ENCODE peak calls at places on chromosomes 12 and 14, in four cellular contexts. B is HepG2, F is A549, G is K562. A is an unnamed sample.

GRCh38 chr12:47870175-47870781 is 34.5 kb downstream of the VDR start:
- DNase-seq in B (peak), F (peak), G (peak), A (peak)

GRCh38 chr12:123270380-123271181 is 1.1 kb downstream of the CDK2AP1 start:
- DNase-seq in B (peak), G (no peak), F (no peak), A (no peak)

GRCh38 chr12:106586535-106586802 is 3.7 kb downstream of the RFX4 start:
- DNase-seq in F (no peak), B (no peak), G (no peak), A (peak)

GRCh38 chr12:4943067-4943937 is 33.6 kb downstream of the KCNA1 start:
- DNase-seq in B (no peak), F (no peak), G (no peak), A (no peak)

GRCh38 chr12:113097716-113098427 is 37.7 kb downstream of the RASAL1 start:
- DNase-seq in G (peak), B (no peak), F (no peak), A (peak)

GRCh38 chr14:91395998-91396660 is 21.5 kb downstream of the CCDC88C start:
- DNase-seq in B (no peak), F (no peak), G (no peak), A (no peak)

GRCh38 chr12:72828662-72829324 is 556.6 kb downstream of the TRHDE start:
- DNase-seq in G (no peak), F (no peak), B (no peak), A (no peak)

GRCh38 chr12:131112016-131112415 is 158.3 kb downstream of the ADGRD1 start:
- DNase-seq in F (peak), B (no peak), G (no peak), A (no peak)

GRCh38 chr14:55780156-55780946 is 200.3 kb downstream of the KTN1 start:
- DNase-seq in F (peak), G (no peak), B (no peak), A (no peak)

GRCh38 chr12:49014547-49014946 is 4.0 kb downstream of the PRKAG1 start:
- DNase-seq in G (no peak), F (peak), B (no peak), A (no peak)

GRCh38 chr12:131682511-131682895 is 28.4 kb upstream of the SFSWAP start:
- DNase-seq in F (no peak), G (no peak), B (no peak), A (no peak)

GRCh38 chr12:124400124-124400523 is 105.2 kb downstream of the RFLNA start:
- DNase-seq in B (no peak), F (no peak), G (no peak), A (no peak)

GRCh38 chr14:90375934-90376333 is 20.9 kb upstream of the CALM1 start:
- DNase-seq in B (no peak), G (no peak), F (no peak), A (no peak)

GRCh38 chr12:98478606-98479005 is 36.8 kb upstream of the TMPO start:
- DNase-seq in B (no peak), G (no peak), F (no peak), A (no peak)

GRCh38 chr14:106442857-106443256 is 916.5 kb downstream of the TMEM121 start:
- DNase-seq in G (peak), F (no peak), B (no peak), A (no peak)

GRCh38 chr14:68384335-68384734 is 408.5 kb downstream of the ZFP36L1 start:
- DNase-seq in B (no peak), F (no peak), G (no peak), A (no peak)

GRCh38 chr12:64273527-64274403 is 51.7 kb upstream of the KICS2 start:
- DNase-seq in G (peak), F (peak), B (peak), A (peak)

DNA sequence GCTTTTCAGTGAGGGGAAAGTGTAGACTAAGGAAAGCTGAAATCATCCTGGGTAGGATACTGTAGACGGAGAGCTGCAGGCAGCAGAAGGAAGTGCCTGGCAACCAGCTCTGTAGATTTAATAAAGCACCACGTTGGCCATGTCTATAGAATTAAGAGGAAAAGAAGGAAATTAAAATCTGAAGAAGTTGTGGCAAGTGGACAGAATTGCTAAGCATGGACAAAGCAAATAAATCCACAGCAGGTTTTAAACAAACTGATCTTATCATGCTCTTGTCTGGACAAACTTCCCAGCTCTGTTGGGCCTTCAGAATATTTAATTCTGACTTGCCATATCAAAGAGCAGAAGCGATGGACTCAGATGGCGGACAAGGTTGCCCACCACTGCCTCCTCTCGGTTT is 27.2 kb upstream of the EVL start:
- DNase-seq in B (no peak), G (no peak), F (no peak), A (no peak)
- TF ChIP-seq HMGXB4 in B (no peak), G (no peak), F (no peak), A (no peak)

DNA sequence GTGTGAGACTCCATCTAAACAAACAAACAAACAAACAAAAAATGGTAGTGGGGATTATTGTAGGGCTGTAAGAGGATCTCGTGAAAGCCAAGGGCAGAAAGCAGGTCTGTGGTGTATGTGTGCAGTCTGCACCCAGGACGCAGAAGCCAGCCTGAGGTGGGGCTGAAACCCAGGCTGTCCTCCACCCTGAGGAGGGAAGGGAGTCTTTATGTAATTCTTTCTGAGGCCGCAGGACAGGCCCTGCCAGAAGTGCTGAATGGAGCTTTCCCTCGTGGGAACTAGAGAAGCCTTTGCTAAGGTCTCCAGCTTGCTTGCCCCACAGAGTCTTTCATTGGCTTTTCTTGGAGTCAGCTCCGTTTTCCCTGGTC is 27.7 kb downstream of the SLC17A8 start:
- DNase-seq in B (no peak), G (no peak), F (no peak), A (no peak)
- TF ChIP-seq HMGXB4 in B (no peak), G (no peak), F (no peak), A (no peak)

DNA sequence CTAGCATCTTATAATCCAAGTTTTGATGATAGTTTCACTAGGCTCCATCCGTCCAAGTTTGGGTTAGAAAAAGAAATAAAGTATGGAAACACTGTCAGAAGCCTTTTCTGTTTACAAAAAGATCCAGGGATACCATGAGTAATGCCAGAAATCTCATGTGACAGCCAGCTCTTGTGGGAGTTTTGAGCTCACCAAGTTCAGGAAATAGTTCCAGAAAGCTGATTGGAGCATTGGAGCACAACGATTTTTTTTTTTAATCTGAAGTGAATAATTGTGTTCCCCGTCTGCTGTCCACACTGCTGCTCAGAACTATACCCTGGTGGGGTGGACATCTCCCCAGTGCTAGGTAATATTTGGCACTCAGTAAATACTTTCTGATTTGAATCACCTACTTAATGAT is 229.6 kb upstream of the NPAS3 start:
- DNase-seq in B (no peak), G (no peak), F (peak), A (no peak)
- TF ChIP-seq HMGXB4 in B (no peak), G (no peak), F (no peak), A (no peak)

DNA sequence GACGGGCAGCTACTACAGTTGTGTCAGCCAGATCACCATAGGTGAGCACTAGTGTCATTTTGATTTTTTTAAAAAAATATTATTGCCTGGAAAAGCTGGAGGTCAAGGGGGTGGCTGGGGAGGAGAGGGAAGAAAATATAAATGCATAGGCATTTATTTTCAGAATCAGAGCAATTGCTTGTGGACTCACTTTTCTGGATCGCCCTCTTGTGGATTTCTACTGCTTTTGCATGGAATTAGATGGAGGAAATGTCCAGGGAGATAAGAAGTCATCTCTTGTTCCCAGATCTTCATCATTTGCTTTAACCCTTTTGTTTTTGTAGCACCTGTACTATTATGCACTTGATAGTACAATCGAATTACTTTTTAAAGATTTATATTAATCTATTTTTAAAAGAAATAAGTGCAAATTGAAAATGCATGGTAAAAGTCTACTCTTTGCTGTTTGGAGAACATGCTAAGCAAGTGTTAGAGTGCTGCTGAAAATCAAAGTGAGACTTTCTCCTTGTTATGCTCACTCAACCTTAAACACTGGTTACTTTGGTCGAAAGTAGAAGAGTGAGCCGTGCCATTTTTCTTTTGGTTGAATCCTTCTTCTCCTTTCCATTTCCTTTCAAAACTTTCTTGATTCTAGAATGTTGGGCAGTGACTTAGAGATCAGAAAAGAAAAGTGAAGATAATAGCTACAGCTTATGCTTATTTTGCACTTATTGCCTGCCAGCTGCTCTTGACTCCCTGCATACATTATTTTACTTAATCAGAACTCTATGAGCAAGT is 60.6 kb upstream of the ANO4 start:
- DNase-seq in F (peak), G (peak), B (peak), A (no peak)
- TF ChIP-seq HMGXB4 in F (no peak), G (no peak), B (no peak), A (no peak)

GRCh38 chr12:74108729-74109128 is 428.9 kb upstream of the ATXN7L3B start:
- DNase-seq in F (no peak), G (no peak), B (no peak), A (no peak)

DNA sequence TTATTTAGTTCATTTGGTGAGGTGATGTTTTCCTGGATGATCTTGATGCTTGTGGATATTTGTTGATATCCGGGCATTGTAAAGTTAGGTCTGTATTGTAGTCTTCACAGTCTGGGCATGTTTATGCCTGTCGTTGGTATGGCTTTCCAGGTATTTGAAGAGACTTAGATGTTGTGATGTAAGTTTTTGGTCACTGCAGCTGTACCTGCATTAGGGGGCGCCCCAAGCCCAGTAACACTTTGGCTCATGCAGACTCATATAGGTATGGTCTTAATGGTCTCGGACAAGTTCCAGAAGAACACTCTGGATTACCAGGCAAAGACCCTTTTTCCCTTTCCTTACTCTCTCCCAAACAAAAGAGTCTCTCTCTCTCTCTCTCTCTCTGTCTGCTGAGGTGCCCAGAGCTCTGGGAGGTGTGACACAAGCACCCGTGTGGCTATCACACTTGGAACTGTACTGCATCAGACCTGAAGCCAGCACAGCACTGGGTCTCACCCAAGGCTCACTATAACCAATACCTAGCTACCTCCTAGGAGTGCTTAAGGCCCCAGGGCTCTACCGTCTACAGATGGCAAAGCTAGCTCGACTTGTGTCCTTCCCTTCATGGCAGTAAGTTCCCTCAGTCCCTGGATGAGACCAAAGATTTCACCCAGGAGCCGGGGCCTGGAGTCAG is 425.8 kb upstream of the ATXN7L3B start:
- DNase-seq in G (peak), F (peak), B (peak), A (peak)
- TF ChIP-seq HMGXB4 in G (no peak), F (no peak), B (no peak), A (no peak)

GRCh38 chr12:10361084-10361483 is 28.8 kb downstream of the KLRK1 start:
- DNase-seq in F (no peak), G (no peak), B (no peak), A (no peak)

GRCh38 chr12:10361622-10362021 is 28.2 kb downstream of the KLRK1 start:
- DNase-seq in B (peak), G (no peak), F (no peak), A (no peak)

GRCh38 chr12:10362828-10363664 is 26.8 kb downstream of the KLRK1 start:
- DNase-seq in B (no peak), F (no peak), G (no peak), A (no peak)

GRCh38 chr12:10363665-10363921 is 26.2 kb downstream of the KLRK1 start:
- DNase-seq in F (no peak), B (no peak), G (no peak), A (no peak)

DNA sequence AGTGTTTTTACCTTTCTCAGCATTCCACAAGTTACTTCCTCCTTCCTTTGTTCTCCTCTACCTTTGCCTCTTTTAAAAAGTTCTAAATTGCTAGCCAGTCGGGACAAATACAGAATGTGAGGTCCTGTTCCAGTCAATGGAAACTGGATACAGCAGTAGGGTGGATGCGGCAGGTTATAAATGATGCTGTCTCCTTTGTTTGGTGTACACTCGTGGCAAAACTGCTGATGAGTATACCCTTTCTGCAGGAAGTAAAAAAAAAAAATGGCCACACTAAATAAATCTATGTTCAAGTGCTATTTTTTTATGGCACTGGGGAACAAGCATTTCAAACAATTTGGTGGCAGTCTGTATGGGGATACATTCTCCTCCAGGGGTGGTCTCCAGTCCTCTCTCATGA is 27.5 kb downstream of the KLRK1 start:
- DNase-seq in B (no peak), F (no peak), G (no peak), A (no peak)
- TF ChIP-seq HMGXB4 in B (no peak), F (no peak), G (no peak), A (no peak)

DNA sequence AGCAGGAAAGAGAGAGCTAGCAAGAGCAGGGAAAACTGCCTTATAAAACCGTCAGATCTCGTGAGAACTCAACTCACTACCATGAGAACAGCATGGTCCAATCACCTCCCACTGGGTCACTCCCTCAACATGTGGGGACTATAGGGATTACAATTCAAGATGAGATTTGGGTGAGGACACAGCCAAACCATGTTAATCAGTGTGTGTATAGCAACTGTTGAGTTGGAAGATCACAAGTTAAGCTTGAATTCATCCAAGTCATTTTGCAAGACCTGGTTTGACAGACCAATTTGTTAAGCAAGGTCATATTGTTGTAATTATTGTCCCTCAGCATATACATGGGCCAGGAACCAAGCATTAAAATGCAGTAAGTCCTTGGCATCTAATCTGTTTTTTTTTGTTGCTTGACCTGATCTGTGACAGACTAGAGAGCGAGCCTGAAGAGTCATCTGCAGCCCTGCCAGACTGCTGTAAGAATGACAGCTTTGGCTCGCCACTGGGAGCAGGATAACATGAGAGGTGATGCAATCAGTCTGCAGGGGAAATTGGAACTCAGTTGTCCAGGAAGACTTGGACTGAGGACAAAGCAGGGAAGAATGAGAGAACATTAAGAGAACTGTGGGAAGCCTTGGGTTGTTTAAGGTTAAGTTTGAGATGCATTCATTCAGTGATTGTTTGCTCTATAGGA is 297.6 kb upstream of the SEL1L start:
- DNase-seq in F (no peak), G (no peak), B (no peak), A (no peak)
- TF ChIP-seq HMGXB4 in F (no peak), G (no peak), B (no peak), A (no peak)

A was measured in WTC11.